ENCODE peak calls at places on chromosome 1, in five cellular contexts. F is testis; V is Kasumi-1; Y is GM12878; S is activated naive CD4-positive, alpha-beta T cell treated with Interleukin-2 at 50 U/mL for 16 hours. D is an unnamed sample.

GRCh38 chr1:198548890-198549289 is 8.4 kb upstream of the ATP6V1G3 start:
- DNase-seq in F (no peak), V (no peak), Y (no peak), S (no peak), D (no peak)

GRCh38 chr1:99535470-99536164 is 110.3 kb upstream of the PALMD start:
- DNase-seq in F (no peak), V (no peak), Y (no peak), S (no peak), D (no peak)

GRCh38 chr1:169928438-169929209 is 34.9 kb upstream of the SCYL3 start:
- DNase-seq in F (no peak), V (peak), Y (no peak), S (no peak), D (no peak)

GRCh38 chr1:68585371-68585770 is 88.5 kb upstream of the DEPDC1 start:
- DNase-seq in F (no peak), V (no peak), Y (no peak), S (no peak), D (no peak)

GRCh38 chr1:112454316-112454715 is 54.4 kb upstream of the WNT2B start:
- DNase-seq in F (no peak), V (no peak), Y (no peak), S (no peak), D (no peak)

GRCh38 chr1:26283871-26284596 is 4.1 kb downstream of the SH3BGRL3 start:
- DNase-seq in F (no peak), V (no peak), Y (no peak), S (peak), D (peak)

GRCh38 chr1:106055900-106056299 is 1000.6 kb upstream of the PRMT6 start:
- DNase-seq in F (no peak), V (no peak), Y (no peak), S (no peak), D (no peak)

GRCh38 chr1:41751804-41752513 is 166.8 kb downstream of the HIVEP3 start:
- DNase-seq in F (no peak), V (no peak), Y (peak), S (no peak), D (no peak)

GRCh38 chr1:36238433-36238832 is 14.2 kb downstream of the THRAP3 start:
- DNase-seq in F (no peak), V (no peak), Y (no peak), S (no peak), D (no peak)

GRCh38 chr1:50368179-50369007 is 54.9 kb downstream of the DMRTA2 start:
- DNase-seq in F (peak), V (peak), Y (no peak), S (no peak), D (peak)

GRCh38 chr1:15833069-15833679 is 14.3 kb upstream of the SPEN start:
- DNase-seq in F (peak), V (peak), Y (no peak), S (peak), D (peak)

D was measured in activated CD4-positive, alpha-beta T cell treated with anti-CD3 and anti-CD28 coated beads, Interleukin-2, amount 50 U/mL, for 48 hours.